ENCODE peak calls at places on chromosome 6, in five cellular contexts. S is epithelial cell of proximal tubule; I is activated T-cell treated with anti-CD3 and anti-CD28 coated beads for 1 hour; V is CD4-positive, CD25-positive, alpha-beta regulatory T cell; W is DND-41. D is an unnamed sample.

GRCh38 chr6:2674857-2675256 is 75.9 kb downstream of the MYLK4 start:
- DNase-seq in S (no peak), V (no peak), W (no peak), I (no peak), D (no peak)

GRCh38 chr6:143708889-143709288 is 31.1 kb downstream of the PHACTR2 start:
- DNase-seq in S (no peak), I (no peak), V (no peak), W (no peak), D (no peak)

GRCh38 chr6:35360349-35361138 is 18.2 kb downstream of the PPARD start:
- DNase-seq in W (no peak), S (no peak), I (no peak), V (no peak), D (no peak)

GRCh38 chr6:150672792-150673191 is 73.1 kb downstream of the PLEKHG1 start:
- DNase-seq in I (no peak), W (no peak), V (no peak), S (no peak), D (no peak)

GRCh38 chr6:87297115-87297514 is 25.3 kb upstream of the SMIM8 start:
- DNase-seq in I (no peak), V (no peak), W (no peak), S (no peak), D (no peak)

GRCh38 chr6:169851641-169852503 is 100.5 kb downstream of the ERMARD start:
- DNase-seq in V (no peak), W (no peak), S (no peak), I (no peak), D (no peak)

GRCh38 chr6:148516116-148517016 is 173.7 kb downstream of the SASH1 start:
- DNase-seq in S (no peak), V (no peak), W (no peak), I (no peak), D (no peak)

GRCh38 chr6:106223300-106223930 is 102.1 kb downstream of the ATG5 start:
- DNase-seq in W (peak; percentile 73), V (peak; percentile 59), S (peak; percentile 6), I (peak; percentile 55), D (peak; percentile 79)

GRCh38 chr6:140225587-140226438 is 851.4 kb upstream of the CITED2 start:
- DNase-seq in I (no peak), W (no peak), V (no peak), S (no peak), D (no peak)

GRCh38 chr6:156685823-156686428 is 91.3 kb upstream of the ARID1B start:
- DNase-seq in W (no peak), I (no peak), S (no peak), V (no peak), D (no peak)

GRCh38 chr6:90420495-90420894 is 123.9 kb upstream of the BACH2 start:
- DNase-seq in I (no peak), S (no peak), W (no peak), V (no peak), D (no peak)

GRCh38 chr6:112636650-112637260 is 289.6 kb downstream of the RFPL4B start:
- DNase-seq in I (no peak), S (no peak), V (no peak), W (no peak), D (no peak)

GRCh38 chr6:159053781-159054398 is 9.1 kb upstream of the TAGAP start:
- DNase-seq in S (no peak), I (no peak), V (no peak), W (peak; percentile 18), D (no peak)

D was measured in CD4-positive, alpha-beta memory T cell.